ENCODE peak calls at places on chromosomes 12 and 14, in ten cellular contexts. Z is Calu3; A is stomach; M is NCI-H1436 treated with DMSO at 0.1 percent for 48 hours; G is activated gamma-delta T cell treated with Interleukin-2 at 50 U/mL for 16 hours; L is left lobe of liver; X is RPMI7951; C is cerebellum; I is CD4-positive, alpha-beta T cell; F is BE2C. U is an unnamed sample.
A peak's percentile ranks its signal among the peaks of the same experiment; 100 is the strongest.

GRCh38 chr14:100721568-100721967 is 5.1 kb upstream of the DLK1 start:
- DNase-seq in Z (no peak), A (no peak), M (no peak), G (no peak), L (no peak), X (no peak), C (no peak), I (no peak), F (no peak), U (no peak)

GRCh38 chr14:23052182-23052623 is 5.1 kb downstream of the CDH24 start:
- DNase-seq in Z (no peak), A (peak; percentile 68), M (no peak), G (no peak), L (no peak), X (no peak), C (no peak), I (no peak), F (peak; percentile 49), U (no peak)

GRCh38 chr14:73973497-73973896 is 23.4 kb downstream of the COQ6 start:
- DNase-seq in Z (no peak), A (no peak), M (no peak), G (no peak), L (no peak), X (no peak), C (no peak), I (no peak), F (peak; percentile 69), U (no peak)

GRCh38 chr14:34059037-34059924 is 108.4 kb upstream of the EGLN3 start:
- DNase-seq in Z (no peak), A (no peak), M (no peak), G (no peak), L (no peak), X (no peak), C (no peak), I (no peak), F (no peak), U (no peak)

GRCh38 chr12:84508325-84508861 is 404.2 kb downstream of the SLC6A15 start:
- DNase-seq in Z (peak; percentile 24), A (no peak), M (peak; percentile 50), G (no peak), L (no peak), X (peak; percentile 46), C (no peak), I (no peak), F (peak; percentile 72), U (no peak)

GRCh38 chr12:63387736-63388135 is 236.7 kb upstream of the AVPR1A start:
- DNase-seq in Z (no peak), A (no peak), M (no peak), G (no peak), L (no peak), X (no peak), C (no peak), I (no peak), F (no peak), U (no peak)

GRCh38 chr14:92615451-92615850 is 101.9 kb downstream of the RIN3 start:
- DNase-seq in Z (no peak), A (no peak), M (no peak), G (peak; percentile 88), L (no peak), X (no peak), C (no peak), I (peak; percentile 71), F (no peak), U (no peak)

GRCh38 chr12:52243774-52244614 is 11.0 kb downstream of the KRT7 start:
- DNase-seq in Z (peak; percentile 85), A (peak; percentile 85), M (no peak), G (peak; percentile 24), L (no peak), X (peak; percentile 95), C (no peak), I (peak; percentile 31), F (peak; percentile 77), U (no peak)

GRCh38 chr12:22628228-22628627 is 3.3 kb downstream of the ETNK1 start:
- DNase-seq in Z (no peak), A (no peak), M (no peak), G (no peak), L (no peak), X (no peak), C (no peak), I (no peak), F (no peak), U (no peak)

GRCh38 chr12:15278816-15279658 is 43.3 kb upstream of the PTPRO start:
- DNase-seq in Z (peak; percentile 25), A (peak; percentile 94), M (no peak), G (no peak), L (peak; percentile 52), X (peak; percentile 93), C (no peak), I (no peak), F (peak; percentile 95), U (no peak)

GRCh38 chr12:64385019-64385418 is 5.5 kb downstream of the C12orf56 start:
- DNase-seq in Z (no peak), A (no peak), M (no peak), G (no peak), L (no peak), X (no peak), C (no peak), I (no peak), F (no peak), U (no peak)

GRCh38 chr12:128823916-128824839 is at the start of gene SLC15A4:
- DNase-seq in Z (peak; percentile 99), A (peak; percentile 97), M (peak; percentile 76), G (peak; percentile 91), L (peak; percentile 98), X (peak; percentile 89), C (peak; percentile 98), I (peak; percentile 82), F (peak; percentile 99), U (peak; percentile 86)

GRCh38 chr14:102786758-102787157 is 9.5 kb downstream of the TRAF3 start:
- DNase-seq in Z (no peak), A (no peak), M (no peak), G (no peak), L (no peak), X (no peak), C (no peak), I (no peak), F (no peak), U (no peak)

GRCh38 chr14:101588990-101589389 is 27.7 kb downstream of the DIO3 start:
- DNase-seq in Z (no peak), A (no peak), M (no peak), G (no peak), L (peak; percentile 38), X (no peak), C (no peak), I (no peak), F (no peak), U (no peak)

GRCh38 chr14:55302770-55303472 is 31.7 kb downstream of the FBXO34 start:
- DNase-seq in Z (no peak), A (no peak), M (no peak), G (no peak), L (no peak), X (no peak), C (no peak), I (no peak), F (no peak), U (no peak)

GRCh38 chr12:18320976-18321375 is 59.7 kb downstream of the PIK3C2G start:
- DNase-seq in Z (no peak), A (no peak), M (no peak), G (no peak), L (no peak), X (no peak), C (no peak), I (no peak), F (no peak), U (no peak)

GRCh38 chr14:95085321-95085720 is 72.0 kb downstream of the DICER1 start:
- DNase-seq in Z (no peak), A (no peak), M (no peak), G (no peak), L (no peak), X (no peak), C (no peak), I (no peak), F (no peak), U (no peak)

GRCh38 chr14:69355955-69356321 is 42.2 kb downstream of the ERH start:
- DNase-seq in Z (no peak), A (no peak), M (no peak), G (no peak), L (no peak), X (no peak), C (no peak), I (no peak), F (no peak), U (no peak)

GRCh38 chr12:18422849-18423248 is 161.5 kb downstream of the PIK3C2G start:
- DNase-seq in Z (no peak), A (no peak), M (no peak), G (no peak), L (no peak), X (no peak), C (no peak), I (no peak), F (no peak), U (no peak)

GRCh38 chr12:4228122-4228580 is 45.4 kb upstream of the CCND2 start:
- DNase-seq in Z (no peak), A (no peak), M (no peak), G (no peak), L (no peak), X (no peak), C (no peak), I (no peak), F (no peak), U (no peak)

GRCh38 chr14:61568572-61569011 is 126.7 kb upstream of the HIF1A start:
- DNase-seq in Z (peak; percentile 49), A (peak; percentile 72), M (no peak), G (peak; percentile 32), L (peak; percentile 76), X (no peak), C (peak; percentile 83), I (peak; percentile 43), F (no peak), U (no peak)

GRCh38 chr14:26255213-26255612 is 342.6 kb downstream of the NOVA1 start:
- DNase-seq in Z (no peak), A (no peak), M (no peak), G (no peak), L (no peak), X (no peak), C (peak; percentile 11), I (no peak), F (no peak), U (peak; percentile 33)

GRCh38 chr14:64730061-64730440 is 25.8 kb downstream of the PLEKHG3 start:
- DNase-seq in Z (no peak), A (no peak), M (no peak), G (no peak), L (no peak), X (no peak), C (no peak), I (no peak), F (no peak), U (no peak)

GRCh38 chr14:102249041-102249440 is 55.9 kb downstream of the MOK start:
- DNase-seq in Z (no peak), A (no peak), M (no peak), G (no peak), L (no peak), X (peak; percentile 24), C (no peak), I (no peak), F (no peak), U (no peak)

GRCh38 chr12:11863478-11863906 is 207.2 kb upstream of the BCL2L14 start:
- DNase-seq in Z (no peak), A (peak; percentile 45), M (no peak), G (no peak), L (no peak), X (peak; percentile 80), C (no peak), I (no peak), F (peak; percentile 35), U (no peak)

GRCh38 chr14:23327947-23328744 is 6.9 kb downstream of the PABPN1 start:
- DNase-seq in Z (peak; percentile 65), A (peak; percentile 79), M (no peak), G (peak; percentile 69), L (peak; percentile 63), X (peak; percentile 63), C (peak; percentile 81), I (peak; percentile 52), F (peak; percentile 66), U (peak; percentile 63)

GRCh38 chr12:116194935-116195431 is 82.5 kb downstream of the MED13L start:
- DNase-seq in Z (no peak), A (no peak), M (no peak), G (peak; percentile 27), L (no peak), X (no peak), C (no peak), I (peak; percentile 7), F (no peak), U (no peak)

GRCh38 chr14:22822017-22822618 is 6.9 kb upstream of the SLC7A7 start:
- DNase-seq in Z (peak; percentile 32), A (no peak), M (no peak), G (no peak), L (no peak), X (no peak), C (no peak), I (no peak), F (no peak), U (no peak)